ENCODE peak calls at places on chromosomes 16 and 17, in six cellular contexts. One of them, this sample, is unnamed.

GRCh38 chr17:5883775-5884665 is 186.2 kb upstream of the WSCD1 start:
- DNase-seq in anterior cingulate cortex: no peak
- DNase-seq in activated naive CD4-positive, alpha-beta T cell: no peak
- DNase-seq in occipital lobe: no peak
- DNase-seq in GM10248: no peak
- DNase-seq in GM04503: no peak
- DNase-seq in this sample: no peak

GRCh38 chr16:85460983-85461813 is 151.9 kb upstream of the GSE1 start:
- DNase-seq in GM04503: no peak
- DNase-seq in occipital lobe: no peak
- DNase-seq in activated naive CD4-positive, alpha-beta T cell: no peak
- DNase-seq in anterior cingulate cortex: no peak
- DNase-seq in GM10248: no peak
- DNase-seq in this sample: no peak

GRCh38 chr17:45110676-45111611 is 21.4 kb downstream of the PLCD3 start:
- DNase-seq in occipital lobe: no peak
- DNase-seq in activated naive CD4-positive, alpha-beta T cell: no peak
- DNase-seq in GM10248: no peak
- DNase-seq in GM04503: no peak
- DNase-seq in anterior cingulate cortex: peak
- DNase-seq in this sample: no peak

GRCh38 chr17:73341350-73342056 is 29.7 kb upstream of the CDC42EP4 start:
- DNase-seq in anterior cingulate cortex: no peak
- DNase-seq in GM04503: no peak
- DNase-seq in activated naive CD4-positive, alpha-beta T cell: no peak
- DNase-seq in GM10248: no peak
- DNase-seq in occipital lobe: no peak
- DNase-seq in this sample: no peak

GRCh38 chr17:78426293-78426879 is 47.9 kb downstream of the PGS1 start:
- DNase-seq in GM04503: no peak
- DNase-seq in activated naive CD4-positive, alpha-beta T cell: no peak
- DNase-seq in anterior cingulate cortex: no peak
- DNase-seq in GM10248: no peak
- DNase-seq in occipital lobe: no peak
- DNase-seq in this sample: no peak

GRCh38 chr17:82062076-82062983 is 3.3 kb downstream of the DUS1L start:
- DNase-seq in occipital lobe: no peak
- DNase-seq in GM10248: no peak
- DNase-seq in anterior cingulate cortex: no peak
- DNase-seq in GM04503: no peak
- DNase-seq in activated naive CD4-positive, alpha-beta T cell: no peak
- DNase-seq in this sample: no peak

GRCh38 chr17:66347661-66348604 is 45.5 kb downstream of the PRKCA start:
- DNase-seq in occipital lobe: no peak
- DNase-seq in GM04503: no peak
- DNase-seq in activated naive CD4-positive, alpha-beta T cell: no peak
- DNase-seq in anterior cingulate cortex: no peak
- DNase-seq in GM10248: no peak
- DNase-seq in this sample: no peak

GRCh38 chr16:69865701-69866100 is 85.4 kb upstream of the CLEC18A start:
- DNase-seq in anterior cingulate cortex: no peak
- DNase-seq in occipital lobe: no peak
- DNase-seq in activated naive CD4-positive, alpha-beta T cell: no peak
- DNase-seq in GM10248: no peak
- DNase-seq in GM04503: no peak
- DNase-seq in this sample: no peak

GRCh38 chr17:57114085-57114673 is 29.1 kb downstream of the AKAP1 start:
- DNase-seq in GM04503: no peak
- DNase-seq in anterior cingulate cortex: no peak
- DNase-seq in activated naive CD4-positive, alpha-beta T cell: peak
- DNase-seq in occipital lobe: no peak
- DNase-seq in GM10248: peak
- DNase-seq in this sample: peak

GRCh38 chr16:19967561-19967960 is 82.9 kb upstream of the GPRC5B start:
- DNase-seq in GM04503: no peak
- DNase-seq in anterior cingulate cortex: no peak
- DNase-seq in activated naive CD4-positive, alpha-beta T cell: no peak
- DNase-seq in occipital lobe: no peak
- DNase-seq in GM10248: no peak
- DNase-seq in this sample: no peak

GRCh38 chr17:15023589-15023988 is 241.5 kb downstream of the PMP22 start:
- DNase-seq in GM04503: no peak
- DNase-seq in activated naive CD4-positive, alpha-beta T cell: no peak
- DNase-seq in GM10248: no peak
- DNase-seq in anterior cingulate cortex: no peak
- DNase-seq in occipital lobe: no peak
- DNase-seq in this sample: no peak

GRCh38 chr16:68236804-68237242 is 896 bp upstream of the ESRP2 start:
- DNase-seq in GM10248: peak
- DNase-seq in GM04503: no peak
- DNase-seq in activated naive CD4-positive, alpha-beta T cell: no peak
- DNase-seq in anterior cingulate cortex: no peak
- DNase-seq in occipital lobe: no peak
- DNase-seq in this sample: no peak

GRCh38 chr17:8629371-8630226 is 926 bp downstream of the MYH10 start:
- DNase-seq in anterior cingulate cortex: peak
- DNase-seq in occipital lobe: peak
- DNase-seq in GM04503: no peak
- DNase-seq in activated naive CD4-positive, alpha-beta T cell: no peak
- DNase-seq in GM10248: peak
- DNase-seq in this sample: peak

GRCh38 chr16:1216296-1216619 is 8.8 kb downstream of the TPSG1 start:
- DNase-seq in activated naive CD4-positive, alpha-beta T cell: no peak
- DNase-seq in anterior cingulate cortex: no peak
- DNase-seq in GM04503: no peak
- DNase-seq in occipital lobe: no peak
- DNase-seq in GM10248: no peak
- DNase-seq in this sample: no peak

GRCh38 chr17:65401581-65401980 is 159.9 kb downstream of the AXIN2 start:
- DNase-seq in activated naive CD4-positive, alpha-beta T cell: no peak
- DNase-seq in GM10248: no peak
- DNase-seq in anterior cingulate cortex: no peak
- DNase-seq in occipital lobe: no peak
- DNase-seq in GM04503: no peak
- DNase-seq in this sample: no peak

GRCh38 chr17:78817123-78817522 is 23.5 kb downstream of the USP36 start:
- DNase-seq in activated naive CD4-positive, alpha-beta T cell: no peak
- DNase-seq in GM10248: no peak
- DNase-seq in occipital lobe: no peak
- DNase-seq in GM04503: no peak
- DNase-seq in anterior cingulate cortex: no peak
- DNase-seq in this sample: no peak

GRCh38 chr17:69175262-69175811 is 33.6 kb upstream of the ABCA6 start:
- DNase-seq in anterior cingulate cortex: no peak
- DNase-seq in activated naive CD4-positive, alpha-beta T cell: no peak
- DNase-seq in GM10248: no peak
- DNase-seq in GM04503: no peak
- DNase-seq in occipital lobe: no peak
- DNase-seq in this sample: no peak

GRCh38 chr17:62673614-62674362 is 46.3 kb downstream of the MRC2 start:
- DNase-seq in anterior cingulate cortex: no peak
- DNase-seq in activated naive CD4-positive, alpha-beta T cell: no peak
- DNase-seq in occipital lobe: no peak
- DNase-seq in GM04503: no peak
- DNase-seq in GM10248: no peak
- DNase-seq in this sample: no peak

GRCh38 chr16:17512636-17513220 is 42.0 kb upstream of the XYLT1 start:
- DNase-seq in GM10248: no peak
- DNase-seq in activated naive CD4-positive, alpha-beta T cell: no peak
- DNase-seq in anterior cingulate cortex: no peak
- DNase-seq in occipital lobe: no peak
- DNase-seq in GM04503: no peak
- DNase-seq in this sample: no peak

GRCh38 chr17:35390663-35391062 is 17.2 kb upstream of the SLFN11 start:
- DNase-seq in activated naive CD4-positive, alpha-beta T cell: no peak
- DNase-seq in anterior cingulate cortex: no peak
- DNase-seq in GM10248: no peak
- DNase-seq in occipital lobe: no peak
- DNase-seq in GM04503: no peak
- DNase-seq in this sample: no peak

GRCh38 chr17:19877546-19877945 is 9.8 kb upstream of the ULK2 start:
- DNase-seq in occipital lobe: no peak
- DNase-seq in anterior cingulate cortex: no peak
- DNase-seq in GM10248: no peak
- DNase-seq in GM04503: no peak
- DNase-seq in activated naive CD4-positive, alpha-beta T cell: no peak
- DNase-seq in this sample: no peak

GRCh38 chr17:80968602-80969029 is 23.0 kb upstream of the CHMP6 start:
- DNase-seq in GM10248: no peak
- DNase-seq in occipital lobe: peak
- DNase-seq in activated naive CD4-positive, alpha-beta T cell: no peak
- DNase-seq in anterior cingulate cortex: peak
- DNase-seq in GM04503: no peak
- DNase-seq in this sample: no peak

GRCh38 chr17:41548844-41549595 is 20.9 kb upstream of the KRT19 start:
- DNase-seq in GM10248: peak
- DNase-seq in GM04503: peak
- DNase-seq in anterior cingulate cortex: peak
- DNase-seq in activated naive CD4-positive, alpha-beta T cell: peak
- DNase-seq in occipital lobe: peak
- DNase-seq in this sample: peak

GRCh38 chr17:65742433-65743312 is 181.2 kb upstream of the AXIN2 start:
- DNase-seq in anterior cingulate cortex: no peak
- DNase-seq in GM04503: peak
- DNase-seq in activated naive CD4-positive, alpha-beta T cell: no peak
- DNase-seq in GM10248: no peak
- DNase-seq in occipital lobe: no peak
- DNase-seq in this sample: no peak

GRCh38 chr16:55273959-55274358 is 50.0 kb upstream of the IRX6 start:
- DNase-seq in occipital lobe: no peak
- DNase-seq in activated naive CD4-positive, alpha-beta T cell: no peak
- DNase-seq in anterior cingulate cortex: no peak
- DNase-seq in GM10248: no peak
- DNase-seq in GM04503: no peak
- DNase-seq in this sample: no peak

GRCh38 chr16:85387171-85387507 is 226.0 kb upstream of the GSE1 start:
- DNase-seq in GM04503: no peak
- DNase-seq in GM10248: no peak
- DNase-seq in occipital lobe: no peak
- DNase-seq in activated naive CD4-positive, alpha-beta T cell: no peak
- DNase-seq in anterior cingulate cortex: no peak
- DNase-seq in this sample: no peak

GRCh38 chr16:12415072-12415471 is 388.6 kb downstream of the CPPED1 start:
- DNase-seq in occipital lobe: no peak
- DNase-seq in activated naive CD4-positive, alpha-beta T cell: no peak
- DNase-seq in anterior cingulate cortex: no peak
- DNase-seq in GM10248: no peak
- DNase-seq in GM04503: no peak
- DNase-seq in this sample: no peak

GRCh38 chr17:51165680-51166197 is 472 bp upstream of the NME2 start:
- DNase-seq in GM10248: no peak
- DNase-seq in GM04503: no peak
- DNase-seq in anterior cingulate cortex: no peak
- DNase-seq in activated naive CD4-positive, alpha-beta T cell: peak
- DNase-seq in occipital lobe: no peak
- DNase-seq in this sample: no peak

GRCh38 chr17:79968116-79968515 is 67.6 kb downstream of the TBC1D16 start:
- DNase-seq in activated naive CD4-positive, alpha-beta T cell: no peak
- DNase-seq in GM04503: no peak
- DNase-seq in occipital lobe: no peak
- DNase-seq in anterior cingulate cortex: no peak
- DNase-seq in GM10248: no peak
- DNase-seq in this sample: no peak

GRCh38 chr17:53719229-53719628 is 103.5 kb upstream of the KIF2B start:
- DNase-seq in occipital lobe: no peak
- DNase-seq in activated naive CD4-positive, alpha-beta T cell: no peak
- DNase-seq in GM04503: no peak
- DNase-seq in GM10248: no peak
- DNase-seq in anterior cingulate cortex: no peak
- DNase-seq in this sample: no peak

GRCh38 chr17:13346081-13346533 is 255.6 kb downstream of the HS3ST3A1 start:
- DNase-seq in GM04503: peak
- DNase-seq in GM10248: no peak
- DNase-seq in occipital lobe: no peak
- DNase-seq in anterior cingulate cortex: no peak
- DNase-seq in activated naive CD4-positive, alpha-beta T cell: no peak
- DNase-seq in this sample: no peak

GRCh38 chr17:76894842-76895241 is 26.6 kb downstream of the MGAT5B start:
- DNase-seq in activated naive CD4-positive, alpha-beta T cell: no peak
- DNase-seq in anterior cingulate cortex: no peak
- DNase-seq in occipital lobe: no peak
- DNase-seq in GM04503: no peak
- DNase-seq in GM10248: no peak
- DNase-seq in this sample: no peak

GRCh38 chr17:61310611-61311010 is 89.0 kb upstream of the TBX2 start:
- DNase-seq in GM04503: no peak
- DNase-seq in occipital lobe: no peak
- DNase-seq in activated naive CD4-positive, alpha-beta T cell: no peak
- DNase-seq in anterior cingulate cortex: no peak
- DNase-seq in GM10248: no peak
- DNase-seq in this sample: no peak

GRCh38 chr17:38421224-38421841 is 6.9 kb upstream of the ARHGAP23 start:
- DNase-seq in GM10248: no peak
- DNase-seq in GM04503: no peak
- DNase-seq in activated naive CD4-positive, alpha-beta T cell: no peak
- DNase-seq in anterior cingulate cortex: no peak
- DNase-seq in occipital lobe: no peak
- DNase-seq in this sample: no peak

GRCh38 chr16:20675488-20676267 is 21.8 kb downstream of the ACSM1 start:
- DNase-seq in GM10248: peak
- DNase-seq in GM04503: no peak
- DNase-seq in activated naive CD4-positive, alpha-beta T cell: no peak
- DNase-seq in anterior cingulate cortex: no peak
- DNase-seq in occipital lobe: no peak
- DNase-seq in this sample: peak

This sample was measured in B cell.